ENCODE peak calls at places on chromosomes 12 and 14, in four cellular contexts. V is lower lobe of right lung, C is heart right ventricle, N is bronchial epithelial cell. D is an unnamed sample. For H3K36me3, the result is how much of the 10 kb centered on the place peaks cover.

GRCh38 chr14:32565256-32565655 is 236.2 kb downstream of the AKAP6 start:
- DNase-seq in V (no peak), C (no peak), N (no peak), D (no peak)

GRCh38 chr14:55097894-55098560 is 31.0 kb upstream of the LGALS3 start:
- DNase-seq in V (peak), C (no peak), N (peak), D (peak)

GRCh38 chr14:103721334-103722120 is 5.9 kb downstream of the ZFYVE21 start:
- DNase-seq in V (no peak), C (no peak), N (peak), D (no peak)

GRCh38 chr14:103679351-103679750 is 35.9 kb downstream of the XRCC3 start:
- DNase-seq in V (peak), C (peak), N (no peak), D (peak)

GRCh38 chr14:65222434-65222833 is 120.1 kb upstream of the MAX start:
- DNase-seq in V (peak), C (peak), N (peak), D (no peak)

GRCh38 chr14:60349663-60350365 is 100.8 kb downstream of the PPM1A start:
- DNase-seq in V (no peak), C (no peak), N (peak), D (no peak)

GRCh38 chr12:4422985-4423384 is 22.6 kb downstream of the FGF6 start:
- DNase-seq in V (no peak), C (no peak), N (no peak), D (no peak)

GRCh38 chr14:100621806-100622205 is 34.6 kb upstream of the BEGAIN start:
- DNase-seq in V (peak), C (no peak), N (no peak), D (no peak)

GRCh38 chr14:103547941-103548462 is 14.5 kb downstream of the BAG5 start:
- DNase-seq in V (peak), C (no peak), N (no peak), D (no peak)

GRCh38 chr12:65537978-65538377 is 259.5 kb downstream of the MSRB3 start:
- DNase-seq in V (no peak), C (no peak), N (peak), D (no peak)

GRCh38 chr14:99562848-99563748 is 40.9 kb downstream of the CCDC85C start:
- DNase-seq in V (peak), C (peak), N (no peak), D (no peak)

GRCh38 chr14:101200650-101201516 is 297.4 kb upstream of the RTL1 start:
- DNase-seq in V (peak), C (no peak), N (no peak), D (no peak)

GRCh38 chr12:46546634-46547273 is 174.2 kb upstream of the SLC38A2 start:
- DNase-seq in V (no peak), C (no peak), N (peak), D (no peak)

GRCh38 chr14:101665478-101666078 is 95.9 kb upstream of the PPP2R5C start:
- DNase-seq in V (no peak), C (no peak), N (peak), D (peak)

GRCh38 chr14:94771906-94772468 is 2.1 kb upstream of the GSC start:
- DNase-seq in V (no peak), C (no peak), N (no peak), D (no peak)

GRCh38 chr14:29016050-29016900 is 249.7 kb downstream of the FOXG1 start:
- DNase-seq in V (peak), C (no peak), N (peak), D (peak)

GRCh38 chr12:92735131-92735721 is 32.4 kb downstream of the PLEKHG7 start:
- DNase-seq in V (no peak), C (no peak), N (peak), D (no peak)

GRCh38 chr12:92466391-92467305 is 236.1 kb upstream of the PLEKHG7 start:
- DNase-seq in V (no peak), C (no peak), N (no peak), D (peak)

GRCh38 chr12:49496417-49497360 is 42.1 kb upstream of the KCNH3 start:
- DNase-seq in V (no peak), C (no peak), N (no peak), D (no peak)

GRCh38 chr12:117240356-117240755 is 50.1 kb upstream of the FBXO21 start:
- DNase-seq in V (no peak), C (no peak), N (no peak), D (no peak)

GRCh38 chr14:90795744-90796143 is 20.5 kb downstream of the TTC7B start:
- DNase-seq in V (no peak), C (no peak), N (peak), D (no peak)

GRCh38 chr14:74503973-74504335 is 10.4 kb downstream of the ISCA2 start:
- DNase-seq in V (no peak), C (no peak), N (no peak), D (no peak)

GRCh38 chr12:18696971-18697602 is 40.7 kb downstream of the PLCZ1 start:
- DNase-seq in V (no peak), C (no peak), N (peak), D (no peak)

GRCh38 chr12:51219345-51219744 is 1.5 kb upstream of the POU6F1 start:
- DNase-seq in V (no peak), C (no peak), N (no peak), D (no peak)

GRCh38 chr12:51216652-51217051 is 1.2 kb downstream of the POU6F1 start:
- DNase-seq in V (no peak), C (no peak), N (no peak), D (no peak)

GRCh38 chr12:51218607-51219161 is 822 bp upstream of the POU6F1 start:
- DNase-seq in V (peak), C (no peak), N (peak), D (no peak)

GRCh38 chr12:51217968-51218606 is at the start of gene POU6F1:
- DNase-seq in V (peak), C (peak), N (peak), D (peak)

DNA sequence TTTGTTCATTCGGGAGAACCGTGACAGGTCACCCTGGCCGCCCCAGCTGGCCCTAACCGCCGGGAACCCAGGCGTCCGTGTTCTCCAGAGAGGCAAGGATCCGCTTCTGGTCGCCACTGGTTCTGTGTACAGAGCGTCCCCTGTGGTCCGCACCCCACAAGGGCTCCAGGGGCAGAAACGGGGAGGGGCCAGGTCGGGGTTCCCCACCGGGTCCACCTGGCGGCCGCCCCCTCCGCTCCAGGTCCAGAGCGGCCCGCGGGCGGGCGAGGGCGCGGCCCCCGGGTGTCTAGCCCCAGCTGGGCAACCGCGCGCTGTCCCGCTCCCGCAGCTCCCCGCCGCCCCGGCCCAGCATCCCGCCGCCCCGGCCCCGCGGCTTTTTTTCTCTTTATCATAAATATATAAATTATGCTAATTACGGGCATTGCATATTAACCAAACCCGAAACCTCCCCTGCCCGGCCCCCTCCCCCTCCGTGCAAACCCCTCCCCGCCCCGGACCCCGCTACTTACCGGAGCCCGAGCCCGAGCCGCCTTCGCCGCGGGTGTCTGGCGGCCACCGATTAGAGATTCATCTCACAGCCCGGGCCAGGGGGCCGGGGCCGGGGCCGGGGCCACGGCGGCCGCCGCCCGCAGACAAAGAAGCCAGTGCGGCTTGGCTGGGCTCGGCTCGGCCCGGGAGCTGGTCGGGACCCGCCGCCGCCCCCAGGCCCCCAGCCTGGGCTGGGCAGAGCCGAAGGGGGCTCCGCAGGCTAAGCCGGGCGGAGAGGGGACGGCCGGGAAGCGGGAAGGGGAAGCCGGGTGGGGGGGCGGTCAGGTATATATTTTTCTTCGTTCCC is 512 bp downstream of the POU6F1 start:
- DNase-seq in V (peak), C (peak), N (no peak), D (peak)
- H3K4me3 ChIP-seq in V (peak), C (peak), N (peak), D (peak)

DNA sequence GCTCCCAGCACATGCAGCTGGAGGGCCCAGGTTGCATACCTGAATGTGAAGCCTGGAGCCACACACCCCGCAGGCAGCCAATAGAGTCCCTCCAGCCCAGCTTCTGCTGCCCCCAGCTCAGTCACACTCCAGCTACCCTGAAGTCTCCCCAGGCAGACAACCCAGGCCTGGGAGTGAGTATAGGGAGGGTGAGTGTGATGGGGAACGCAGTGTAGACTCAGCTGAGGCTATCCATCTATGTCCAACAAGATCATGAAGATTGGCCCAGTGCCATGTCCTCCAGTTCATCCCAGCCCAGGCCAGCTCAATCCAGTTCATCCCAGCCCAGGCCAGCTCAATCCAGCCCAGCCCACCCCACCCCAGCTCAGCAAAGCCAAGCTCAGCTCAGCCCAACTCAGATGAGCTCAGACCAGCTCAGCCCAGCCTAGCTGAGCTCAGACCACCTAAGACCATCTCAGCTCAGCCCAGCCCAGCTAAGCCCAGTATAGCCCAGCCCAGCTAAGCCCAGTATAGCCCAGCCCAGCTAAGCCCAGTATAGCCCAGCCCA is 330.4 kb downstream of the TMEM121 start:
- DNase-seq in V (no peak), C (no peak), N (no peak), D (no peak)
- TF ChIP-seq CTCF in V (no peak), C (no peak), N (no peak), D (no peak)

GRCh38 chr12:71627438-71628002 is 36.1 kb downstream of the ZFC3H1 start:
- DNase-seq in V (no peak), C (no peak), N (peak), D (no peak)

GRCh38 chr12:71626098-71626497 is 37.5 kb downstream of the ZFC3H1 start:
- DNase-seq in V (no peak), C (no peak), N (no peak), D (no peak)

GRCh38 chr12:71626768-71627167 is 36.9 kb downstream of the ZFC3H1 start:
- DNase-seq in V (no peak), C (no peak), N (peak), D (no peak)

DNA sequence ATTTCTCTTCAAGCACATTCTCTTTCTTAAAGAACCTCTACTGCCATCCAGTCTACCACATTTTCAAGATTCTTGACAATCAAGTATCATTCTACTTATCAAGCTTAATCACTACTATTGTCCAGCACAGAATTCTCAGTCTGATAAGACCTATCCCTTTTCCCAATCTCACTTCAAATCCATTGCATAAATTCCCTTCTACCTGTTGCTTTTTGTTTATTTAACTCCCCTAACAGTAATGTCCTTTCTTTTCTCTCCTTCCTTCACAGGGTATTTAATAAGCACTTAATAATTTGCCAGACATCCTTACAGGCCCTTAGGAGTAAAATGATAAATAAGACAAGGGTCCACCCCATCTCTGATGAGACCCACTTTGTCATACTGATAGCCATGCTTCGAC is 41.7 kb downstream of the ZFC3H1 start:
- DNase-seq in V (no peak), C (no peak), N (no peak), D (no peak)
- H3K36me3 ChIP-seq in V (half or more), C (under half), N (under half), D (under half)

GRCh38 chr12:115599251-115599811 is 678.2 kb downstream of the MED13L start:
- DNase-seq in V (no peak), C (peak), N (no peak), D (no peak)
- H3K4me3 ChIP-seq in V (peak), C (no peak), N (no peak), D (no peak)

GRCh38 chr12:132329036-132329738 is at the start of gene GALNT9:
- DNase-seq in V (no peak), C (no peak), N (no peak), D (no peak)
- TF ChIP-seq CTCF in V (no peak), C (no peak), N (no peak), D (no peak)

DNA sequence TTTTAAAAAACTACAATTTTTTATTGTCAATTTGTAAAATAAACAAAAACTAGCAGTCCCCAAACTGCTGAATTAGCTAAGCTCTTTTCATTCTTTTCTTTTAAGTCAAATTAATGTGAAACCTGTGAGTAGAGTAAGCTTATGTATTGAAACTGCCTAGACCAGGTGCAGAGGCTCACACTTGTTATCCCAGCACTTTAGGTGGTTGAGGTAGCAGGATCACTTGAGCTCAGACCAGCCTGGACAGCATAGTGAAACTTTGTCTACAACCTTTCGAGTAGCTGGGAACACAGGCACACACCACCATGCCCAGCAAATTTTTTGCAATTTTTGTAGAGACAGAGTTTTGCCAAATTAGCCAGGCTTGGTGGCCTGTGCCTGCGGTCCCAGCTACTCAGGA is 26.4 kb downstream of the SCFD1 start:
- DNase-seq in V (no peak), C (no peak), N (no peak), D (no peak)
- H3K36me3 ChIP-seq in V (half or more), C (under half), N (under half), D (under half)

DNA sequence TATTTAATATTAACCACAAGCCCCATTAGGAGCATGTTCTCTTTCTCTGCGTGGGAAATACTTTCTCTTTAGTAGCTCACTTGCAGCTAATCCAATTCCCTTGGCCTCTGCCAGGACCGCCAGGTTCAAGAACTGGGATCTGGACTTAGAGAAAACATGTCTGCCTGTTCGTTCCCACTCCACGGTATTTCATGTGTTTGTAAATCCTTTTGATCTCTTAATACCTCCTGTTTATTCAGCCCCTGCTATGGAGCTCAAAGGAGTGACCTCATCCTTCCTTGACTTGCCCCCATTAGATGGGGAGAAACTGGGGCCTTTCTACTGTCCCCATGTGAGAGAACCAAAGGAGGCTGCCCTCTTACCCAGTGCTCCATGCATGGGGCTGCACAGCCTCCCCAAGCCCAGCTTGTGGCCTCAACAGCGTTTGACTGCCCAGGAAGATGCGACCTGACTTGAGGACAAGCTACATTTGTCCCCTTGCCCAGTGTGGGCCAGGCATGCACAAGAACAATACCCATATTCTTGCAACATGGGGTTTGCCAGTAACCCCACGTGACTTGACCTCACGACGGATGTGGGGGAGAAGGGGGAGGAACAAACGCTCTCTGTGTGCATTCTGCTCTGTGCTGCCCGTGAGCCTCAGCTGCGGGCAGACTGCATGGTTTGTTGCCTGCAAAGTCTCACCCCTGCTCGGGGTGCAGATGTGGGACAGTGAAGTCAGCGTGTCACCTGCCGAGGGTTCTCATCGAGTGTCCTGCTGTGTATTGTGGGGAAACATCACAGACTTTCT is 30.3 kb downstream of the CD9 start:
- DNase-seq in V (peak), C (no peak), N (peak), D (no peak)
- H3K4me3 ChIP-seq in V (no peak), C (no peak), N (no peak), D (no peak)